ENCODE peak calls at places on chromosomes 12 and 14, in five cellular contexts. P is H1, O is K562, Y is HepG2, A is GM12878. I is an unnamed sample.

GRCh38 chr12:11607313-11608081 is 42.0 kb upstream of the ETV6 start:
- DNase-seq in Y (peak; percentile 75), O (no peak), P (no peak), A (no peak), I (no peak)

GRCh38 chr12:97471194-97471593 is 8.6 kb downstream of the RMST start:
- DNase-seq in O (no peak), P (no peak), Y (no peak), A (no peak), I (no peak)

GRCh38 chr12:104695453-104696148 is 238.9 kb downstream of the CHST11 start:
- DNase-seq in A (peak; percentile 73), P (no peak), O (no peak), Y (no peak), I (no peak)

GRCh38 chr12:26821212-26821701 is 11.7 kb downstream of the ITPR2 start:
- DNase-seq in A (no peak), O (no peak), P (no peak), Y (no peak), I (no peak)

GRCh38 chr12:128661216-128661550 is 162.6 kb downstream of the SLC15A4 start:
- DNase-seq in Y (no peak), P (no peak), A (no peak), O (no peak), I (no peak)

GRCh38 chr14:24279301-24280186 is 8.1 kb upstream of the RABGGTA start:
- DNase-seq in A (peak; percentile 64), P (no peak), O (no peak), Y (no peak), I (peak; percentile 67)

GRCh38 chr12:122732170-122732569 is 1.5 kb upstream of the HCAR1 start:
- DNase-seq in Y (no peak), A (no peak), O (no peak), P (no peak), I (no peak)

GRCh38 chr12:663293-663871 is at the start of gene NINJ2:
- DNase-seq in Y (no peak), A (no peak), O (peak; percentile 7), P (no peak), I (peak; percentile 36)

GRCh38 chr12:131290255-131290959 is 336.7 kb downstream of the ADGRD1 start:
- DNase-seq in P (no peak), A (no peak), Y (no peak), O (no peak), I (no peak)

GRCh38 chr12:121838096-121838495 is 20.6 kb downstream of the HPD start:
- DNase-seq in A (no peak), O (no peak), P (no peak), Y (no peak), I (no peak)

GRCh38 chr12:34163443-34163842 is 141.1 kb downstream of the ALG10 start:
- DNase-seq in O (no peak), A (no peak), P (no peak), Y (no peak), I (no peak)

GRCh38 chr12:131112690-131113290 is 159.1 kb downstream of the ADGRD1 start:
- DNase-seq in P (no peak), A (no peak), Y (no peak), O (no peak), I (no peak)

GRCh38 chr12:79373896-79374499 is 316.8 kb downstream of the PAWR start:
- DNase-seq in A (no peak), O (peak; percentile 20), P (no peak), Y (peak; percentile 9), I (peak; percentile 74)

GRCh38 chr14:54585214-54585613 is 18.3 kb downstream of the SAMD4A start:
- DNase-seq in O (no peak), P (no peak), Y (no peak), A (no peak), I (no peak)

GRCh38 chr12:97500537-97500936 is 37.9 kb downstream of the RMST start:
- DNase-seq in Y (no peak), A (no peak), P (no peak), O (no peak), I (no peak)

GRCh38 chr12:106238146-106238545 is 9.7 kb downstream of the CKAP4 start:
- DNase-seq in A (no peak), Y (no peak), P (no peak), O (no peak), I (no peak)

GRCh38 chr12:74689071-74689655 is 151.5 kb downstream of the ATXN7L3B start:
- DNase-seq in Y (peak; percentile 20), A (no peak), O (no peak), P (no peak), I (peak; percentile 5)

GRCh38 chr14:48350971-48351370 is 675.6 kb upstream of the MDGA2 start:
- DNase-seq in O (no peak), P (no peak), Y (no peak), A (no peak), I (no peak)

GRCh38 chr14:59294662-59294992 is 106.2 kb downstream of the DAAM1 start:
- DNase-seq in O (no peak), Y (no peak), P (no peak), A (no peak), I (no peak)

GRCh38 chr14:55129086-55129427 is at the start of gene LGALS3:
- DNase-seq in Y (no peak), O (peak; percentile 69), A (no peak), P (no peak), I (peak; percentile 88)

GRCh38 chr12:6462234-6462995 is 8.1 kb downstream of the VAMP1 start:
- DNase-seq in O (no peak), A (no peak), Y (no peak), P (no peak), I (no peak)

GRCh38 chr14:76473381-76474263 is 97.7 kb downstream of the ESRRB start:
- DNase-seq in A (no peak), O (no peak), P (no peak), Y (no peak), I (no peak)

GRCh38 chr12:28107679-28108078 is 82.6 kb upstream of the CCDC91 start:
- DNase-seq in O (no peak), A (no peak), P (no peak), Y (no peak), I (no peak)

GRCh38 chr12:122851820-122852219 is 16.6 kb downstream of the HIP1R start:
- DNase-seq in Y (no peak), P (no peak), O (no peak), A (no peak), I (peak; percentile 20)

GRCh38 chr14:59101441-59101840 is 87.0 kb upstream of the DAAM1 start:
- DNase-seq in A (no peak), P (no peak), Y (no peak), O (no peak), I (no peak)

GRCh38 chr14:96594961-96595360 is 92.8 kb downstream of the PAPOLA start:
- DNase-seq in A (no peak), O (no peak), P (no peak), Y (no peak), I (no peak)

GRCh38 chr12:5072326-5072725 is 28.6 kb downstream of the KCNA5 start:
- DNase-seq in O (no peak), A (no peak), Y (no peak), P (no peak), I (no peak)

GRCh38 chr12:29164477-29165163 is 15.5 kb downstream of the FAR2 start:
- DNase-seq in Y (no peak), A (peak; percentile 55), P (no peak), O (peak; percentile 44), I (no peak)

GRCh38 chr12:44240186-44240585 is 404.3 kb downstream of the TMEM117 start:
- DNase-seq in P (no peak), A (no peak), O (no peak), Y (no peak), I (no peak)

GRCh38 chr14:105281354-105282097 is 19.3 kb downstream of the BRF1 start:
- DNase-seq in Y (peak; percentile 46), P (no peak), O (peak; percentile 44), A (no peak), I (peak; percentile 70)

DNA sequence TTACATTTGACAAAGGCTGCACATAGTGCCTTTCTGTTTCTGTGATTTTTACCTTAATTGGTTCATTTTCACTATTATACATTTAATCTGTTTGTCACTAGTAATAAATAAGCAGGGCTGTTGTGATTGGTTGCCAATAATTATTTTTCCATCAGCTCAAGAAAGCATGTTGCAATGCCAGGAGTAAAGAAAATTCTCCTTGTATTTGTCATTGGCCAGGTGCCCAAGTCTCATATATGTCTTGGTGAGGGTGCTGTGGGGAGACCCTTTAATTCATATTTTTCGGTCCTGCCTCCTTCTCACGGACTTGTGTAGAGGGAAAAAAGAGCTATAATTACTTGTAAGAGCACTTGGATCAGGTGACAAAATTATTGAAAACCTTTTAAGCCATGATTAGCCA is 108.0 kb downstream of the KITLG start:
- DNase-seq in A (no peak), Y (no peak), P (no peak), O (no peak), I (no peak)
- TF ChIP-seq RAD21 in A (no peak), Y (no peak), P (no peak), O (no peak), I (no peak)

GRCh38 chr12:119014368-119014767 is 33.0 kb downstream of the SRRM4 start:
- DNase-seq in A (no peak), O (no peak), P (no peak), Y (no peak), I (no peak)

GRCh38 chr12:119013023-119013422 is 31.7 kb downstream of the SRRM4 start:
- DNase-seq in O (no peak), A (no peak), P (no peak), Y (no peak), I (no peak)

GRCh38 chr12:119011231-119011630 is 29.9 kb downstream of the SRRM4 start:
- DNase-seq in Y (no peak), O (no peak), A (no peak), P (no peak), I (no peak)

GRCh38 chr12:119008691-119009221 is 27.4 kb downstream of the SRRM4 start:
- DNase-seq in O (no peak), P (no peak), Y (no peak), A (no peak), I (peak; percentile 74)

GRCh38 chr12:119012179-119012578 is 30.8 kb downstream of the SRRM4 start:
- DNase-seq in A (no peak), Y (no peak), O (no peak), P (no peak), I (no peak)
- TF ChIP-seq TAF1 in A (no peak), Y (no peak), O (no peak), P (no peak), I (no peak)

GRCh38 chr12:8446642-8447547 is 8.9 kb upstream of the CLEC6A start:
- DNase-seq in O (no peak), A (no peak), Y (no peak), P (no peak), I (no peak)
- TF ChIP-seq RAD21 in O (no peak), A (no peak), Y (no peak), P (no peak), I (no peak)

DNA sequence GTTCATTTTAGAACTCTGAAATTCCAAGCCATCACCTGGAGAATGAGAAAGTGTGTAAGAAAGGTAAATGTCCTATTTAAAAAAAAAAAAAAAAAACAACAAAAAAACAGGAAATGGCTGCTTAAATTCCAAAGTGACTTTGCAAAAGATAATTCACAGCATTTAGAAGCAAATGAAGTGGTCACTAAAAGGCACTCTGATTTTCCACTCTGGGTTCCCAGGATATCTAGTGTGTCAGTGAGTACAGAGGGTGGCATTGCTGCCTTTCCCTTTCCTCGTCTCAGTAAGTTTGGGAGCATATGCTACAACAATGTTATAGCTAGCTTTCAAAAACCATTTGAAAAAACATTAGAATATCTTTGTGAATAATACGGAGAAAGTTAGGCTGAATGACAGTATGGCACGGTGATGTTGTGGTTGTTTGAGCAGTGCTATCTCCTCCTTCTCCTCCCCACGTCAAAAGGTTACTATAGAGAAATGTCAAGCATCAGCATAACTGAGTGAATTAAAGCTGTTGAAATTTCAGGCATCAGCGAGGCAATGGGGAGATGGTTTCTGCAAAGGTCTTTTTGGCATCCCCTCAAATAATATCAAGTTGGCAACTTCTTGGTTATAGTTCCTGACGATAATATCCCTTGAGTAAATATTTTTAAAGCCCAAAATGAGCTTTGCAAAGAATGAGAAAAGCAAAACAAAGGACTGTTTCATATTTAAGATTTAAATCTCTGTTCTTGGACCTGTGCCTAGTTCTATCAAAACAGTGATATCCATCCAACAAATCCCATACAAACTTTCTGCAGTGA is 164.5 kb upstream of the E2F7 start:
- DNase-seq in P (no peak), A (no peak), O (no peak), Y (no peak), I (no peak)
- TF ChIP-seq TAF1 in P (no peak), A (no peak), O (no peak), Y (no peak), I (no peak)

I was measured in SK-N-SH.